ENCODE peak calls at places on chromosome 12, in six cellular contexts. B, N, K, V, D and X are unnamed samples.

GRCh38 chr12:71010143-71010479 is 89.6 kb upstream of the PTPRR start:
- ATAC-seq in N (no peak), B (no peak), D (no peak), V (no peak), K (no peak), X (no peak)

GRCh38 chr12:68915055-68915454 is 17.9 kb downstream of the CPM start:
- ATAC-seq in N (no peak), D (no peak), K (no peak), B (no peak), V (no peak), X (no peak)

GRCh38 chr12:1500095-1500801 is 94.1 kb downstream of the FBXL14 start:
- ATAC-seq in K (no peak), D (no peak), N (peak), V (no peak), B (no peak), X (no peak)

GRCh38 chr12:105427883-105428282 is 97.4 kb downstream of the C12orf75 start:
- ATAC-seq in B (no peak), N (no peak), K (no peak), V (no peak), D (no peak), X (no peak)

GRCh38 chr12:11954181-11954580 is 116.6 kb upstream of the BCL2L14 start:
- ATAC-seq in K (no peak), N (no peak), D (no peak), B (no peak), V (no peak), X (no peak)

GRCh38 chr12:45966486-45966885 is 23.9 kb downstream of the SCAF11 start:
- ATAC-seq in K (peak), V (no peak), D (peak), N (peak), B (peak), X (peak)

GRCh38 chr12:113425960-113426453 is 3.8 kb downstream of the SDSL start:
- ATAC-seq in V (peak), B (no peak), K (no peak), D (no peak), N (no peak), X (no peak)

GRCh38 chr12:6523708-6524107 is 10.6 kb upstream of the GAPDH start:
- ATAC-seq in N (no peak), K (no peak), D (no peak), B (no peak), V (no peak), X (no peak)

GRCh38 chr12:30796891-30797371 is 42.2 kb upstream of the CAPRIN2 start:
- ATAC-seq in D (peak), K (no peak), V (peak), B (no peak), N (no peak), X (no peak)

GRCh38 chr12:75635606-75636444 is 124.4 kb upstream of the KRR1 start:
- ATAC-seq in D (no peak), K (peak), V (no peak), B (no peak), N (no peak), X (no peak)

GRCh38 chr12:78179346-78179745 is 348.7 kb downstream of the NAV3 start:
- ATAC-seq in B (no peak), K (no peak), D (no peak), N (no peak), V (no peak), X (no peak)

GRCh38 chr12:41211466-41211865 is 23.3 kb downstream of the PDZRN4 start:
- ATAC-seq in K (no peak), D (no peak), V (no peak), N (no peak), B (no peak), X (no peak)

GRCh38 chr12:53456654-53457366 is 4.9 kb downstream of the PCBP2 start:
- ATAC-seq in D (no peak), K (no peak), B (no peak), V (no peak), N (no peak), X (no peak)

GRCh38 chr12:124406043-124406442 is 111.2 kb downstream of the RFLNA start:
- ATAC-seq in K (no peak), B (no peak), D (no peak), N (no peak), V (no peak), X (no peak)

GRCh38 chr12:124913474-124914391 is 717 bp downstream of the UBC start:
- ATAC-seq in N (peak), V (peak), B (peak), K (peak), D (peak), X (peak)

GRCh38 chr12:74945771-74946198 is 263.9 kb downstream of the KCNC2 start:
- ATAC-seq in V (no peak), N (no peak), D (no peak), B (no peak), K (no peak), X (no peak)

GRCh38 chr12:109789649-109790048 is 43.5 kb downstream of the TRPV4 start:
- ATAC-seq in D (no peak), N (no peak), V (no peak), K (no peak), B (no peak), X (no peak)

GRCh38 chr12:48995061-48995879 is 3.9 kb downstream of the DDN start:
- ATAC-seq in V (peak), D (peak), B (peak), K (peak), N (peak), X (peak)

GRCh38 chr12:20963303-20963702 is 152.8 kb downstream of the SLCO1B3 start:
- ATAC-seq in B (no peak), V (no peak), D (peak), N (no peak), K (no peak), X (no peak)

GRCh38 chr12:47844264-47845020 is 24.7 kb upstream of the HDAC7 start:
- ATAC-seq in K (no peak), N (peak), B (peak), D (peak), V (no peak), X (peak)

GRCh38 chr12:6962285-6963015 is 8.0 kb downstream of the PHB2 start:
- ATAC-seq in V (peak), N (no peak), K (peak), D (peak), B (no peak), X (no peak)

GRCh38 chr12:119328111-119328510 is 6.4 kb upstream of the CCDC60 start:
- ATAC-seq in B (peak), D (no peak), V (peak), N (peak), K (no peak), X (no peak)

GRCh38 chr12:65640489-65640901 is 183.8 kb upstream of the HMGA2 start:
- ATAC-seq in N (peak), D (no peak), B (peak), K (no peak), V (no peak), X (peak)

GRCh38 chr12:94336201-94336915 is 123.3 kb downstream of the CEP83 start:
- ATAC-seq in V (no peak), N (no peak), K (no peak), B (peak), D (no peak), X (no peak)

GRCh38 chr12:69275471-69275891 is 36.1 kb downstream of the CPSF6 start:
- ATAC-seq in B (peak), K (no peak), N (peak), D (no peak), V (no peak), X (no peak)

GRCh38 chr12:51189790-51190355 is 16.9 kb upstream of the TFCP2 start:
- ATAC-seq in D (no peak), V (no peak), B (no peak), N (no peak), K (no peak), X (no peak)

GRCh38 chr12:75816892-75817291 is 214.7 kb downstream of the PHLDA1 start:
- ATAC-seq in K (peak), N (no peak), D (peak), B (no peak), V (no peak), X (no peak)

GRCh38 chr12:124694250-124694649 is 126.8 kb upstream of the NCOR2 start:
- ATAC-seq in K (no peak), V (no peak), B (no peak), N (no peak), D (no peak), X (no peak)

GRCh38 chr12:104929926-104930325 is 28.2 kb downstream of the SLC41A2 start:
- ATAC-seq in B (no peak), N (no peak), V (no peak), D (no peak), K (no peak), X (no peak)